ENCODE peak calls at places on chromosome 5, in four cellular contexts. C is astrocyte, F is trophoblast cell, P is A549. H is an unnamed sample.

GRCh38 chr5:136129445-136129844 is 3.2 kb upstream of the SMAD5 start:
- DNase-seq in F (peak; percentile 71), P (no peak), C (no peak), H (no peak)

GRCh38 chr5:146796911-146797310 is 81.6 kb downstream of the PPP2R2B start:
- DNase-seq in F (no peak), C (no peak), P (no peak), H (no peak)

GRCh38 chr5:65391591-65391990 is 90.1 kb downstream of the ADAMTS6 start:
- DNase-seq in C (peak; percentile 18), P (no peak), F (peak; percentile 30), H (no peak)

GRCh38 chr5:136115183-136115865 is 17.3 kb upstream of the SMAD5 start:
- DNase-seq in P (no peak), F (no peak), C (no peak), H (no peak)

GRCh38 chr5:76807296-76807695 is 11.5 kb upstream of the F2RL1 start:
- DNase-seq in P (peak; percentile 73), F (peak; percentile 7), C (peak; percentile 91), H (no peak)

GRCh38 chr5:39500656-39501295 is 76.0 kb upstream of the DAB2 start:
- DNase-seq in F (no peak), C (peak; percentile 46), P (no peak), H (no peak)

GRCh38 chr5:33539192-33539591 is 98.4 kb downstream of the TARS1 start:
- DNase-seq in P (no peak), C (no peak), F (no peak), H (no peak)

GRCh38 chr5:143019614-143020515 is 249.7 kb downstream of the ARHGAP26 start:
- DNase-seq in F (no peak), C (no peak), P (no peak), H (no peak)

GRCh38 chr5:171162602-171163001 is 146.4 kb upstream of the TLX3 start:
- DNase-seq in C (peak; percentile 14), F (no peak), P (peak; percentile 21), H (no peak)

GRCh38 chr5:137122558-137122957 is 376.6 kb downstream of the SPOCK1 start:
- DNase-seq in C (no peak), P (no peak), F (no peak), H (no peak)

GRCh38 chr5:88707216-88707965 is 175.6 kb downstream of the MEF2C start:
- DNase-seq in C (peak; percentile 76), P (no peak), F (no peak), H (no peak)

GRCh38 chr5:33299621-33300208 is 141.1 kb upstream of the TARS1 start:
- DNase-seq in P (peak; percentile 47), F (peak; percentile 69), C (peak; percentile 49), H (no peak)

GRCh38 chr5:157212307-157212706 is 31.7 kb downstream of the ITK start:
- DNase-seq in P (no peak), F (no peak), C (no peak), H (no peak)

GRCh38 chr5:18048449-18048848 is 414.2 kb downstream of the TAF11L14 start:
- DNase-seq in C (no peak), F (no peak), P (peak; percentile 18), H (no peak)

GRCh38 chr5:76986828-76987526 is 34.1 kb downstream of the CRHBP start:
- DNase-seq in C (no peak), P (no peak), F (no peak), H (no peak)

GRCh38 chr5:89849819-89850515 is 559.6 kb downstream of the CETN3 start:
- DNase-seq in C (peak; percentile 70), F (no peak), P (no peak), H (no peak)

GRCh38 chr5:17398439-17398838 is 99.6 kb upstream of the TAF11L2 start:
- DNase-seq in C (peak; percentile 99), P (no peak), F (peak; percentile 24), H (peak; percentile 73)

GRCh38 chr5:135332519-135333150 is 66.4 kb downstream of the MACROH2A1 start:
- DNase-seq in F (no peak), C (peak; percentile 51), P (peak; percentile 68), H (peak; percentile 19)

GRCh38 chr5:14008819-14009311 is 64.4 kb upstream of the DNAH5 start:
- DNase-seq in F (no peak), P (peak; percentile 82), C (no peak), H (no peak)

GRCh38 chr5:157533011-157533481 is 42.5 kb downstream of the ADAM19 start:
- DNase-seq in P (no peak), F (peak; percentile 42), C (no peak), H (no peak)

GRCh38 chr5:91194861-91195460 is 188.2 kb downstream of the ARRDC3 start:
- DNase-seq in P (no peak), F (no peak), C (no peak), H (no peak)

GRCh38 chr5:77546-77945 is 14.4 kb upstream of the PLEKHG4B start:
- DNase-seq in P (no peak), F (no peak), C (no peak), H (no peak)

GRCh38 chr5:68114641-68115040 is 100.9 kb upstream of the PIK3R1 start:
- DNase-seq in C (peak; percentile 93), F (no peak), P (no peak), H (no peak)

GRCh38 chr5:158390556-158390955 is 531.6 kb upstream of the CLINT1 start:
- DNase-seq in P (no peak), C (peak; percentile 58), F (no peak), H (no peak)

GRCh38 chr5:59193616-59194319 is 610.9 kb downstream of the RAB3C start:
- DNase-seq in C (peak; percentile 95), P (peak; percentile 98), F (peak; percentile 96), H (peak; percentile 90)

GRCh38 chr5:147387109-147387508 is 122.8 kb downstream of the DPYSL3 start:
- DNase-seq in F (no peak), C (no peak), P (no peak), H (no peak)

GRCh38 chr5:115374057-115374775 is 77.8 kb upstream of the CCDC112 start:
- DNase-seq in F (no peak), C (no peak), P (no peak), H (no peak)

GRCh38 chr5:103305829-103306228 is 47.3 kb downstream of the MACIR start:
- DNase-seq in P (no peak), C (peak; percentile 1), F (no peak), H (no peak)

GRCh38 chr5:64015824-64016223 is 53.6 kb upstream of the HTR1A start:
- DNase-seq in P (no peak), F (no peak), C (no peak), H (no peak)

GRCh38 chr5:22521521-22521920 is 331.6 kb downstream of the CDH12 start:
- DNase-seq in C (peak; percentile 8), F (no peak), P (no peak), H (no peak)

GRCh38 chr5:110441035-110441434 is 285.4 kb downstream of the TMEM232 start:
- DNase-seq in C (peak; percentile 18), F (peak; percentile 10), P (peak; percentile 18), H (peak; percentile 2)

GRCh38 chr5:180785794-180786221 is 16.8 kb downstream of the MGAT1 start:
- DNase-seq in C (peak; percentile 72), P (no peak), F (peak; percentile 90), H (no peak)

GRCh38 chr5:175821790-175822211 is 49.6 kb upstream of the CPLX2 start:
- DNase-seq in C (peak; percentile 2), F (no peak), P (peak; percentile 55), H (no peak)

GRCh38 chr5:36726317-36726716 is 119.9 kb downstream of the SLC1A3 start:
- DNase-seq in P (no peak), C (no peak), F (no peak), H (no peak)

GRCh38 chr5:36722913-36723312 is 116.5 kb downstream of the SLC1A3 start:
- DNase-seq in P (no peak), C (no peak), F (no peak), H (no peak)

GRCh38 chr5:36726767-36727166 is 120.4 kb downstream of the SLC1A3 start:
- DNase-seq in C (no peak), P (no peak), F (no peak), H (no peak)

GRCh38 chr5:36723921-36724320 is 117.5 kb downstream of the SLC1A3 start:
- DNase-seq in P (no peak), F (no peak), C (no peak), H (no peak)

DNA sequence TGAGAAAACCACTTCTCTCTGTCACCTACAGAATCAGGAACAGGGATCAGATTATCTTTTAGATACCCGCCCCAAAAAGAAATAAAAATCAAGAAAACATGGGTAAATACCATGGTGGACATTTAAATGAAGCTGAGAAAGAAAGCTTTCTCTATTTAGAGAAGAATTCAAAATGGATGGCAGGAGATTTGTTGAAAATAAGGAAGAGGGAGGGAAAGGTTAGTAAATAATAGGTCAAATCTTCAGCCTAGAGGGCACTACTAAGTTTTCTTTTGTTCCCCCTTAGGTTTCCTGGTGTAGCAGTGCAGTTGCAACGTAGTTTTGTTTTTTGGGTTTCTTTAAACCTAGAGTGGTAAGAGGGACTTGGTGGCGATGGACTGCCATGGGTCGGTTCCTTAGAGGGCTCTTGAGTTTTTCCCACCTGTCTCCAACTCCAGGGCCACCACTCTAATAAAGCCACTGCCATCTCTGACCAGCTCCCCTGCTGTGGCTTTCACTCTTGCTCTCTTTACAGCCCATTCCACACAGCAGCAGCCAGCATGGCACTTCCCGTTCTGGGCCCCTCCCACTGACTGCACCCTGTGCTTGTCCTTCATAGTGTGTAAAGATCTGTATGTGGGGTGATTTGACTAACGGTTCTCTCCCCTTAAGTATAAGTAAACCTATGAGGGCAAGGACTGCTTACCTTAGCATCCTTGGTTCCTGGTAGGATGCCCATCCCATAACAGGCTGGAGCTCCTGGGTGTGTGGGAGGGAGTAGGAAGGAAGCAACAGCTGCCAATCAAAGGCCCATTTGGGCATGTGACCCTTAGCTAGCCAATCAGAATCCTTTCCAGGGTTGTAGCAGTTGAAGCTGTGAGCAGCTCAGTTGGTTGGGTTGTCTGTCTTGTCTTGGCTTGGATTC is 118.3 kb downstream of the SLC1A3 start:
- DNase-seq in P (peak; percentile 37), C (no peak), F (no peak), H (no peak)
- H3K4me2 ChIP-seq in P (no peak overlapping the region), C (no peak overlapping the region), F (no peak overlapping the region), H (no peak overlapping the region)

GRCh38 chr5:1315709-1316587 is 21.1 kb upstream of the TERT start:
- DNase-seq in P (peak; percentile 34), C (no peak), F (no peak), H (peak; percentile 62)
- H3K4me2 ChIP-seq in P (peak overlapping the region; percentile 56), C (no peak overlapping the region), F (no peak overlapping the region), H (peak overlapping the region; percentile 88)

GRCh38 chr5:178122346-178122745 is 8.5 kb upstream of the RMND5B start:
- DNase-seq in F (no peak), P (no peak), C (no peak), H (no peak)
- H3K4me2 ChIP-seq in F (no peak overlapping the region), P (no peak overlapping the region), C (no peak overlapping the region), H (no peak overlapping the region)

DNA sequence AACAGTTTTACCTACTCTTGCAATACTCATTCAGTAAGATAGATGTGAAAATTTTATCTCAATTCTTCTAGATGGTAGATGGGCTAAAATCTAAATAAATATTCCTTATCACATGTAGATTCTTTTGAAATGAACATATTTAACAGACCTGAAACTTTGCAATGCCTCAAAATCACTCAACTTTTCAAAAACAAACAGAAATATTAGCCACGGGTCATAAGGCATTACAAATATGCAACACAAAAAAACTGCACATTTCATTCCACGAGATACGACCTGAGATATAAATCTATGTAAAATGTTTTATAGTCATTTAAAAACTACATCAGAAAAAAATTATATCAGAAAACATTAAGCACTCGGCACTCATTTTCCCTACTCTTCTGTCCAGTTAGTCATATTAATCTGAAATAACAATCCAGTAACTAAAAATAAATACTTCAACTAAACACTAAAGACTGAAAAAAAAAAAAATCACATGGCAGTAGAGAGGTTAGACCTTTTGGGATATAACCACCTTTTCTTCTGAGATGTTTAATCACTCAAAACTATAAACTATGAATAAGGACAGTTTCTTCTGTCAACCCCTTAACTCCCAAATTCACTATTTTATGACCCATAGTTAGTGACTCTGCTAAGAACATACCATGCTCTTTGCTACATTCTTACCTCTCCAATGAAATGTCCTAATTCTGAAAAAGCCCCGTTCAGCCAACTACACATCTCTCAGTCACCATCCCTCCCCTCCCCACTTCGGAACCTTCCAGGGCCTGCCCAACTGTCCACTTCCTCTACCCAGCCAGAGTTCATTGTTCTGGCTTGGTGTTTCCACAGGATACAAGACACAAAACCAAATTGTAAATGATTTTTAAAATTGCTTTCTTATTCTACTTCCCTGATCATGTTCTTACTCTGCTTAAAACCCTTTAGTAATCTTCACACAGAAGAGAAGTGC is 6.4 kb downstream of the HOMER1 start:
- DNase-seq in P (no peak), C (no peak), F (no peak), H (no peak)
- H3K4me2 ChIP-seq in P (no peak overlapping the region), C (no peak overlapping the region), F (no peak overlapping the region), H (no peak overlapping the region)